ENCODE peak calls at places on chromosomes 7 and 10, in nine cellular contexts. One of them, this sample, is unnamed.
A peak's percentile ranks its signal among the peaks of the same experiment; 100 is the strongest.

GRCh38 chr10:111455776-111456426 is 379.1 kb downstream of the ADRA2A start:
- DNase-seq in esophagus muscularis mucosa: no peak
- DNase-seq in GM23338: no peak
- DNase-seq in foreskin fibroblast: no peak
- DNase-seq in cardiac fibroblast: no peak
- DNase-seq in right lobe of liver: no peak
- DNase-seq in NB4: no peak
- DNase-seq in adrenal gland: no peak
- DNase-seq in ovary: no peak
- DNase-seq in this sample: no peak

GRCh38 chr10:71763352-71764127 is 9.8 kb downstream of the VSIR start:
- DNase-seq in esophagus muscularis mucosa: no peak
- DNase-seq in GM23338: no peak
- DNase-seq in foreskin fibroblast: peak; percentile 43
- DNase-seq in cardiac fibroblast: no peak
- DNase-seq in right lobe of liver: no peak
- DNase-seq in NB4: no peak
- DNase-seq in adrenal gland: no peak
- DNase-seq in ovary: no peak
- DNase-seq in this sample: no peak

GRCh38 chr10:106711313-106711906 is 453.1 kb downstream of the SORCS1 start:
- DNase-seq in esophagus muscularis mucosa: no peak
- DNase-seq in GM23338: peak; percentile 82
- DNase-seq in foreskin fibroblast: peak; percentile 0
- DNase-seq in cardiac fibroblast: peak; percentile 7
- DNase-seq in right lobe of liver: peak; percentile 57
- DNase-seq in NB4: peak; percentile 71
- DNase-seq in adrenal gland: peak; percentile 70
- DNase-seq in ovary: no peak
- DNase-seq in this sample: no peak

GRCh38 chr10:105274671-105275070 is 633.6 kb downstream of the SORCS3 start:
- DNase-seq in esophagus muscularis mucosa: no peak
- DNase-seq in GM23338: no peak
- DNase-seq in foreskin fibroblast: no peak
- DNase-seq in cardiac fibroblast: no peak
- DNase-seq in right lobe of liver: no peak
- DNase-seq in NB4: no peak
- DNase-seq in adrenal gland: no peak
- DNase-seq in ovary: no peak
- DNase-seq in this sample: no peak

GRCh38 chr7:131327049-131327625 is 539 bp upstream of the MKLN1 start:
- DNase-seq in esophagus muscularis mucosa: no peak
- DNase-seq in GM23338: peak; percentile 72
- DNase-seq in foreskin fibroblast: peak; percentile 71
- DNase-seq in cardiac fibroblast: peak; percentile 81
- DNase-seq in right lobe of liver: no peak
- DNase-seq in NB4: peak; percentile 67
- DNase-seq in adrenal gland: peak; percentile 72
- DNase-seq in ovary: no peak
- DNase-seq in this sample: no peak

GRCh38 chr7:517848-518629 is 1.6 kb downstream of the PDGFA start:
- DNase-seq in esophagus muscularis mucosa: peak; percentile 94
- DNase-seq in GM23338: peak; percentile 67
- DNase-seq in foreskin fibroblast: peak; percentile 64
- DNase-seq in cardiac fibroblast: peak; percentile 85
- DNase-seq in right lobe of liver: no peak
- DNase-seq in NB4: no peak
- DNase-seq in adrenal gland: peak; percentile 84
- DNase-seq in ovary: peak; percentile 75
- DNase-seq in this sample: no peak

GRCh38 chr7:1440620-1441019 is 18.6 kb downstream of the MICALL2 start:
- DNase-seq in esophagus muscularis mucosa: no peak
- DNase-seq in GM23338: no peak
- DNase-seq in foreskin fibroblast: no peak
- DNase-seq in cardiac fibroblast: no peak
- DNase-seq in right lobe of liver: no peak
- DNase-seq in NB4: no peak
- DNase-seq in adrenal gland: no peak
- DNase-seq in ovary: no peak
- DNase-seq in this sample: no peak

GRCh38 chr7:927031-927671 is 27.3 kb downstream of the ADAP1 start:
- DNase-seq in esophagus muscularis mucosa: no peak
- DNase-seq in GM23338: no peak
- DNase-seq in foreskin fibroblast: no peak
- DNase-seq in cardiac fibroblast: no peak
- DNase-seq in right lobe of liver: peak; percentile 49
- DNase-seq in NB4: peak; percentile 68
- DNase-seq in adrenal gland: no peak
- DNase-seq in ovary: peak; percentile 28
- DNase-seq in this sample: no peak

GRCh38 chr7:136957391-136957790 is 88.9 kb downstream of the CHRM2 start:
- DNase-seq in esophagus muscularis mucosa: no peak
- DNase-seq in GM23338: no peak
- DNase-seq in foreskin fibroblast: peak; percentile 47
- DNase-seq in cardiac fibroblast: no peak
- DNase-seq in right lobe of liver: no peak
- DNase-seq in NB4: no peak
- DNase-seq in adrenal gland: no peak
- DNase-seq in ovary: no peak
- DNase-seq in this sample: no peak

GRCh38 chr10:120541971-120542370 is 84.9 kb downstream of the PLPP4 start:
- DNase-seq in esophagus muscularis mucosa: peak; percentile 57
- DNase-seq in GM23338: no peak
- DNase-seq in foreskin fibroblast: no peak
- DNase-seq in cardiac fibroblast: no peak
- DNase-seq in right lobe of liver: no peak
- DNase-seq in NB4: no peak
- DNase-seq in adrenal gland: no peak
- DNase-seq in ovary: no peak
- DNase-seq in this sample: no peak

GRCh38 chr7:7650682-7651206 is 10.2 kb downstream of the UMAD1 start:
- DNase-seq in esophagus muscularis mucosa: no peak
- DNase-seq in GM23338: no peak
- DNase-seq in foreskin fibroblast: no peak
- DNase-seq in cardiac fibroblast: no peak
- DNase-seq in right lobe of liver: no peak
- DNase-seq in NB4: no peak
- DNase-seq in adrenal gland: no peak
- DNase-seq in ovary: no peak
- DNase-seq in this sample: no peak

GRCh38 chr7:144834516-144835165 is 1.2 kb downstream of the TPK1 start:
- DNase-seq in esophagus muscularis mucosa: no peak
- DNase-seq in GM23338: peak; percentile 21
- DNase-seq in foreskin fibroblast: no peak
- DNase-seq in cardiac fibroblast: peak; percentile 55
- DNase-seq in right lobe of liver: no peak
- DNase-seq in NB4: peak; percentile 88
- DNase-seq in adrenal gland: peak; percentile 62
- DNase-seq in ovary: no peak
- DNase-seq in this sample: no peak

GRCh38 chr10:122054046-122055025 is 65.4 kb downstream of the TACC2 start:
- DNase-seq in esophagus muscularis mucosa: no peak
- DNase-seq in GM23338: peak; percentile 83
- DNase-seq in foreskin fibroblast: peak; percentile 57
- DNase-seq in cardiac fibroblast: peak; percentile 82
- DNase-seq in right lobe of liver: no peak
- DNase-seq in NB4: peak; percentile 75
- DNase-seq in adrenal gland: peak; percentile 70
- DNase-seq in ovary: peak; percentile 80
- DNase-seq in this sample: no peak

GRCh38 chr7:32860096-32860495 is 31.5 kb downstream of the KBTBD2 start:
- DNase-seq in esophagus muscularis mucosa: no peak
- DNase-seq in GM23338: no peak
- DNase-seq in foreskin fibroblast: no peak
- DNase-seq in cardiac fibroblast: no peak
- DNase-seq in right lobe of liver: no peak
- DNase-seq in NB4: no peak
- DNase-seq in adrenal gland: no peak
- DNase-seq in ovary: no peak
- DNase-seq in this sample: no peak

GRCh38 chr10:76874896-76875295 is 762.7 kb downstream of the KCNMA1 start:
- DNase-seq in esophagus muscularis mucosa: no peak
- DNase-seq in GM23338: no peak
- DNase-seq in foreskin fibroblast: no peak
- DNase-seq in cardiac fibroblast: no peak
- DNase-seq in right lobe of liver: no peak
- DNase-seq in NB4: no peak
- DNase-seq in adrenal gland: no peak
- DNase-seq in ovary: no peak
- DNase-seq in this sample: no peak

GRCh38 chr7:138979226-138979979 is 1.8 kb downstream of the KIAA1549 start:
- DNase-seq in esophagus muscularis mucosa: no peak
- DNase-seq in GM23338: no peak
- DNase-seq in foreskin fibroblast: no peak
- DNase-seq in cardiac fibroblast: peak; percentile 19
- DNase-seq in right lobe of liver: no peak
- DNase-seq in NB4: peak; percentile 60
- DNase-seq in adrenal gland: no peak
- DNase-seq in ovary: no peak
- DNase-seq in this sample: no peak
- H3K4me3 ChIP-seq in esophagus muscularis mucosa: peak overlapping the region; percentile 59
- H3K4me3 ChIP-seq in GM23338: peak overlapping the region; percentile 92
- H3K4me3 ChIP-seq in foreskin fibroblast: peak overlapping the region; percentile 60
- H3K4me3 ChIP-seq in cardiac fibroblast: no peak overlapping the region
- H3K4me3 ChIP-seq in right lobe of liver: no peak overlapping the region
- H3K4me3 ChIP-seq in NB4: no peak overlapping the region
- H3K4me3 ChIP-seq in adrenal gland: no peak overlapping the region
- H3K4me3 ChIP-seq in ovary: no peak overlapping the region
- H3K4me3 ChIP-seq in this sample: peak overlapping the region; percentile 71

DNA sequence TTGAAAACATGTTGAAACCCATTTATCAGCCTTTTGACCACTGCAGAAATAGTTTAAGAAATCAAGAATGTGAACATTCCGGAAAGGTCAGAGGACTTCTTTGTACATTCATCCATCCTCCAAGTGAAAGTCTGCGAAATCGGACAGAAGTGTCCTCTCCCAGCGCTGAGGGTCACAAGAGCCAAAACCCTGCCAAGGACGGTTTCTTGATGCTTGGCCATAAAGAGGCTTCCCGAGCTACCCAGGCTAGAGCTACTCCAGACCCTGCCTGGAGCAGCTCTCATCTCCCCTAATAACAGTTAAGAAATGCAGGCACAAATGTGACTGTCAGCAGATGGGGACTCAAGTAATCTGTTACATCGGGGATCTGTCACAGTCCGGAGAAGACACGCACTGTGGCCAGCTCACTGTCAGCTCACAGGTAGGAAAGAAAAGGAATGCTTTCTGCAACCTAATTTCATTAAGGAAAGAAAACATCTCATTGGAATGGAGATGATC is 4.5 kb upstream of the CYTH3 start:
- DNase-seq in esophagus muscularis mucosa: no peak
- DNase-seq in GM23338: no peak
- DNase-seq in foreskin fibroblast: no peak
- DNase-seq in cardiac fibroblast: peak; percentile 60
- DNase-seq in right lobe of liver: no peak
- DNase-seq in NB4: no peak
- DNase-seq in adrenal gland: no peak
- DNase-seq in ovary: no peak
- DNase-seq in this sample: no peak
- H3K4me3 ChIP-seq in esophagus muscularis mucosa: no peak overlapping the region
- H3K4me3 ChIP-seq in GM23338: no peak overlapping the region
- H3K4me3 ChIP-seq in foreskin fibroblast: no peak overlapping the region
- H3K4me3 ChIP-seq in cardiac fibroblast: no peak overlapping the region
- H3K4me3 ChIP-seq in right lobe of liver: no peak overlapping the region
- H3K4me3 ChIP-seq in NB4: no peak overlapping the region
- H3K4me3 ChIP-seq in adrenal gland: no peak overlapping the region
- H3K4me3 ChIP-seq in ovary: no peak overlapping the region
- H3K4me3 ChIP-seq in this sample: no peak overlapping the region

DNA sequence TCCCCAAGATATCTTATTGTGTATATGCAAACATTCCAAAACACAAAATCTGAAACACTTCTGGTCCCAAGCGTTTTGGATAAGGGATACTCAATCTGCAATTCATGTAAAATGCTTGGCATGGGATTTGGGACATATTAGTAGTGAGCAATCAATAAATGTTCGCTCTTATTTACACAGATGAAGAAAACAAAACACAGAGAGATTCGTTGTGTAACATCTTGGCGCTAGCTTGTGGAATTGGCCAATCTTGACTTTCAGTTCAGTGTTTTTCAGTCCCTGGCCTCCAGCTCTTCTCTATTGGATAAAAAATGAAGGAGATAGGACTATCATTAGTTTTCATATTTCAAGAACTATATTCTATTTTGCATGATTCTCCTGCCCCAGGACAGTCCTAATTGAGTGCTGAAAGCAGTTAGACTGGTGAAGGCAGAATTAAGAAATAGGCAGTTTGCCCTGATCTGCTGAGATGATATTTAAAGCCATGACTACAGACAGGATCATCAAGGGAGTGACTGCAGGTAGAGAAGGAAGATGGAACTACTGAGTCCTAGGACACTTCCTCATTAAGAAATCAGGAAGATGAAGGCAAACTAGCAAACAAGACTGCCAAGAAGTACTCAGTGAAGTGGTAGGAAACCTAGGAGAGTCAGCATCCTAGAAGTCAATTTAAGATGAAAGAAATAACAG is 1.8 kb downstream of the PNLIPRP3 start:
- DNase-seq in esophagus muscularis mucosa: no peak
- DNase-seq in GM23338: no peak
- DNase-seq in foreskin fibroblast: no peak
- DNase-seq in cardiac fibroblast: no peak
- DNase-seq in right lobe of liver: no peak
- DNase-seq in NB4: no peak
- DNase-seq in adrenal gland: no peak
- DNase-seq in ovary: no peak
- DNase-seq in this sample: no peak
- H3K4me3 ChIP-seq in esophagus muscularis mucosa: no peak overlapping the region
- H3K4me3 ChIP-seq in GM23338: no peak overlapping the region
- H3K4me3 ChIP-seq in foreskin fibroblast: no peak overlapping the region
- H3K4me3 ChIP-seq in cardiac fibroblast: no peak overlapping the region
- H3K4me3 ChIP-seq in right lobe of liver: no peak overlapping the region
- H3K4me3 ChIP-seq in NB4: no peak overlapping the region
- H3K4me3 ChIP-seq in adrenal gland: no peak overlapping the region
- H3K4me3 ChIP-seq in ovary: no peak overlapping the region
- H3K4me3 ChIP-seq in this sample: no peak overlapping the region

DNA sequence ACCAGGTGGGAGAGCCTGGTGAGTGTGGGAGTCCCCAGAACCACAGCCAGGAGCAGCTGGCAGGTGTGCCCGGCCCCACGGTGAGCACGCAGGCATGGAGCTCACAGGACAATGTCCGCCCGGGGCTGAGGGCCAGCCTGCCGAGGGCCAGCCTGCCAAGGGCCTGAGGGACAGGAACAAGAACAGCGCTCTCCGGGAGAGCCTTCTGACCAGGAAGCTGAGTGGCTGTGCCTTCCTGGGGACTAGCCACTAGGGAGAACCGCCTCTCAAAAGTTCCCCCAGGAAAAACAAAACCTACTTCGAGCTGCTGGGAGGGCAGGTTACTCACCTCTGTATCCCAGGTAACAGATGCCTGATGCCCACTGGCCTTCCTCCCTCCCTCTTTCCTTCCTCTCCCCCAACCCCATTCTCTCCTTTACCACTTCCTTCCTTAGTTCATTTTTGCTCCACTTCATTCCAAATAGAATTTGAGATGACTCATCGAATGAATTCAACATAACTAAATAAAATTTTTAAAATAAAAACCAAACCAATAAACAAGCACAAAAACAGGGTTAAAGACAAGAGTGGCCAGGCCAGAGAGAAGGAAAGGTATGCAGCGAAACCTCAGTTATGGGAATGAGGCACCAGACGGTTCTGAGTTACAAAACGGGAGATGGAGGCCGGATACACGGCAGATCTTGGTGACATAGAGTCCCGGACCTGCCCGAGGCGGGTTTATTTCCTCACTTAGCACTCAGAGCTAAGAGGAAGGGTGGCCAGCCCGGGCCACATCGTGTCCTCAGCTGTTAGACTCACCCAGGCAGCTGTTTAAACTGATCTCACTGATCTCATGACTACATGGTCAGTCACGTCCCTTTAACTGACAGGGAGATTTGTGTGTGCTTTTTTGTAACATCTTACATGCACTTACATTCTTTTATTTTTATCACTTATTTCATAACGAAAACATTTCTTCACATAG is 128.5 kb downstream of the TNS3 start:
- DNase-seq in esophagus muscularis mucosa: no peak
- DNase-seq in GM23338: no peak
- DNase-seq in foreskin fibroblast: peak; percentile 99
- DNase-seq in cardiac fibroblast: peak; percentile 68
- DNase-seq in right lobe of liver: peak; percentile 89
- DNase-seq in NB4: peak; percentile 43
- DNase-seq in adrenal gland: peak; percentile 91
- DNase-seq in ovary: no peak
- DNase-seq in this sample: peak; percentile 35
- H3K4me3 ChIP-seq in esophagus muscularis mucosa: no peak overlapping the region
- H3K4me3 ChIP-seq in GM23338: no peak overlapping the region
- H3K4me3 ChIP-seq in foreskin fibroblast: peak overlapping the region; percentile 30
- H3K4me3 ChIP-seq in cardiac fibroblast: peak overlapping the region; percentile 33
- H3K4me3 ChIP-seq in right lobe of liver: peak overlapping the region; percentile 33
- H3K4me3 ChIP-seq in NB4: no peak overlapping the region
- H3K4me3 ChIP-seq in adrenal gland: no peak overlapping the region
- H3K4me3 ChIP-seq in ovary: no peak overlapping the region
- H3K4me3 ChIP-seq in this sample: peak overlapping the region; percentile 55